ENCODE peak calls at places on chromosomes 2 and 18, in eight cellular contexts. O, H, U, A, W, Q, I and V are unnamed samples.

GRCh38 chr2:64168231-64168630 is 24.0 kb upstream of the PELI1 start:
- DNase-seq in O (no peak), H (no peak), U (no peak), A (no peak), W (no peak), Q (no peak), I (no peak), V (no peak)

GRCh38 chr18:7329036-7329435 is 98.1 kb downstream of the LRRC30 start:
- DNase-seq in O (no peak), H (no peak), U (no peak), A (no peak), W (no peak), Q (no peak), I (peak; percentile 26), V (no peak)

GRCh38 chr2:51053213-51053612 is 21.3 kb upstream of the NRXN1 start:
- DNase-seq in O (no peak), H (no peak), U (no peak), A (no peak), W (no peak), Q (no peak), I (no peak), V (no peak)

GRCh38 chr2:152657042-152657441 is 60.2 kb downstream of the PRPF40A start:
- DNase-seq in O (no peak), H (no peak), U (no peak), A (no peak), W (no peak), Q (no peak), I (no peak), V (no peak)

GRCh38 chr2:150109912-150110311 is 377.6 kb downstream of the RND3 start:
- DNase-seq in O (no peak), H (no peak), U (no peak), A (no peak), W (no peak), Q (peak; percentile 34), I (no peak), V (no peak)

GRCh38 chr2:189412330-189412953 is 28.8 kb upstream of the WDR75 start:
- DNase-seq in O (peak; percentile 52), H (peak; percentile 21), U (peak; percentile 27), A (peak; percentile 53), W (peak; percentile 72), Q (no peak), I (peak; percentile 27), V (peak; percentile 44)

GRCh38 chr2:197838036-197838435 is 33.6 kb downstream of the PLCL1 start:
- DNase-seq in O (no peak), H (no peak), U (no peak), A (peak; percentile 26), W (peak; percentile 4), Q (no peak), I (no peak), V (peak; percentile 38)

GRCh38 chr18:79521806-79522205 is 126.1 kb downstream of the NFATC1 start:
- DNase-seq in O (no peak), H (no peak), U (no peak), A (no peak), W (no peak), Q (no peak), I (no peak), V (no peak)

GRCh38 chr2:162711832-162712540 is 126.6 kb downstream of the KCNH7 start:
- DNase-seq in O (no peak), H (no peak), U (peak; percentile 38), A (no peak), W (no peak), Q (no peak), I (no peak), V (no peak)

GRCh38 chr2:194867328-194867727 is 789.7 kb upstream of the SLC39A10 start:
- DNase-seq in O (no peak), H (no peak), U (no peak), A (no peak), W (peak; percentile 11), Q (no peak), I (peak; percentile 6), V (peak; percentile 4)

GRCh38 chr2:37211212-37211611 is 14.9 kb downstream of the CEBPZOS start:
- DNase-seq in O (no peak), H (no peak), U (no peak), A (no peak), W (no peak), Q (no peak), I (no peak), V (no peak)

GRCh38 chr18:36139251-36139650 is 9.6 kb downstream of the ELP2 start:
- DNase-seq in O (no peak), H (no peak), U (no peak), A (no peak), W (no peak), Q (no peak), I (no peak), V (no peak)

GRCh38 chr2:230814616-230815015 is 50.1 kb upstream of the ITM2C start:
- DNase-seq in O (no peak), H (no peak), U (no peak), A (no peak), W (peak; percentile 46), Q (no peak), I (peak; percentile 48), V (no peak)

GRCh38 chr2:234952270-234953115 is 676 bp downstream of the SH3BP4 start:
- DNase-seq in O (peak; percentile 48), H (peak; percentile 39), U (no peak), A (no peak), W (peak; percentile 52), Q (peak; percentile 39), I (no peak), V (no peak)

GRCh38 chr2:62596061-62596658 is 90.2 kb upstream of the TMEM17 start:
- DNase-seq in O (no peak), H (no peak), U (no peak), A (no peak), W (peak; percentile 74), Q (no peak), I (no peak), V (peak; percentile 33)